ENCODE peak calls at places on chromosomes 2 and 18, in ten cellular contexts. P is CD8-positive, alpha-beta T cell; S is IMR-90; A is lower lobe of right lung; N is heart right ventricle; E is kidney; B is effector memory CD4-positive, alpha-beta T cell; H is hepatocyte; L is uterus; M is adrenal gland. J is an unnamed sample.

GRCh38 chr2:195319112-195319460 is 337.9 kb upstream of the SLC39A10 start:
- DNase-seq in P (no peak), S (peak; percentile 75), A (no peak), N (no peak), E (no peak), B (no peak), H (peak; percentile 26), L (no peak), M (no peak), J (peak; percentile 26)

GRCh38 chr2:109435866-109436634 is 177.7 kb downstream of the SEPTIN10 start:
- DNase-seq in P (no peak), S (peak; percentile 43), A (peak; percentile 39), N (peak; percentile 67), E (no peak), B (no peak), H (no peak), L (peak; percentile 30), M (peak; percentile 88), J (no peak)

GRCh38 chr2:75603477-75603876 is 42.7 kb upstream of the EVA1A start:
- DNase-seq in P (no peak), S (no peak), A (no peak), N (no peak), E (no peak), B (no peak), H (no peak), L (no peak), M (no peak), J (no peak)

GRCh38 chr2:105841551-105841950 is 96.8 kb downstream of the NCK2 start:
- DNase-seq in P (no peak), S (no peak), A (no peak), N (no peak), E (no peak), B (no peak), H (no peak), L (no peak), M (no peak), J (no peak)

GRCh38 chr18:79413025-79413424 is 17.3 kb downstream of the NFATC1 start:
- DNase-seq in P (no peak), S (no peak), A (no peak), N (no peak), E (peak; percentile 44), B (no peak), H (no peak), L (no peak), M (peak; percentile 64), J (no peak)

GRCh38 chr2:157292853-157293252 is 32.8 kb downstream of the ERMN start:
- DNase-seq in P (no peak), S (no peak), A (no peak), N (no peak), E (no peak), B (no peak), H (no peak), L (no peak), M (no peak), J (no peak)

GRCh38 chr2:69960821-69961220 is 610 bp downstream of the ASPRV1 start:
- DNase-seq in P (no peak), S (no peak), A (no peak), N (no peak), E (no peak), B (no peak), H (no peak), L (no peak), M (no peak), J (no peak)

GRCh38 chr2:84970956-84971798 is at the start of gene KCMF1:
- DNase-seq in P (peak; percentile 26), S (peak; percentile 74), A (peak; percentile 83), N (peak; percentile 85), E (peak; percentile 95), B (peak; percentile 61), H (peak; percentile 91), L (peak; percentile 70), M (peak; percentile 89), J (peak; percentile 73)

GRCh38 chr2:101983486-101983885 is 8.3 kb upstream of the IL1R2 start:
- DNase-seq in P (no peak), S (no peak), A (no peak), N (no peak), E (no peak), B (no peak), H (no peak), L (no peak), M (no peak), J (no peak)

GRCh38 chr2:103005386-103005785 is 243.6 kb downstream of the TMEM182 start:
- DNase-seq in P (no peak), S (no peak), A (no peak), N (no peak), E (no peak), B (no peak), H (no peak), L (no peak), M (no peak), J (no peak)

GRCh38 chr2:176682278-176682677 is 413.0 kb downstream of the MTX2 start:
- DNase-seq in P (no peak), S (no peak), A (no peak), N (no peak), E (no peak), B (no peak), H (peak; percentile 15), L (no peak), M (no peak), J (no peak)

GRCh38 chr2:200319587-200320337 is 13.3 kb downstream of the SPATS2L start:
- DNase-seq in P (no peak), S (peak; percentile 83), A (no peak), N (no peak), E (no peak), B (no peak), H (peak; percentile 35), L (no peak), M (no peak), J (no peak)

GRCh38 chr2:200862532-200863000 is 1.9 kb downstream of the CLK1 start:
- DNase-seq in P (no peak), S (peak; percentile 88), A (no peak), N (no peak), E (no peak), B (peak; percentile 40), H (peak; percentile 68), L (no peak), M (peak; percentile 74), J (peak; percentile 39)

GRCh38 chr2:105376789-105377231 is 22.0 kb downstream of the FHL2 start:
- DNase-seq in P (no peak), S (peak; percentile 92), A (no peak), N (no peak), E (no peak), B (no peak), H (no peak), L (no peak), M (no peak), J (no peak)

GRCh38 chr2:200373973-200374416 is 67.5 kb downstream of the SPATS2L start:
- DNase-seq in P (no peak), S (no peak), A (no peak), N (no peak), E (no peak), B (no peak), H (peak; percentile 56), L (no peak), M (no peak), J (no peak)

GRCh38 chr2:73823916-73824523 is 4.7 kb upstream of the STAMBP start:
- DNase-seq in P (no peak), S (peak; percentile 91), A (no peak), N (peak; percentile 71), E (no peak), B (no peak), H (peak; percentile 87), L (no peak), M (peak; percentile 49), J (peak; percentile 81)

GRCh38 chr2:112836695-112837117 is at the start of gene IL1B:
- DNase-seq in P (no peak), S (peak; percentile 81), A (no peak), N (no peak), E (no peak), B (no peak), H (peak; percentile 40), L (no peak), M (no peak), J (no peak)

DNA sequence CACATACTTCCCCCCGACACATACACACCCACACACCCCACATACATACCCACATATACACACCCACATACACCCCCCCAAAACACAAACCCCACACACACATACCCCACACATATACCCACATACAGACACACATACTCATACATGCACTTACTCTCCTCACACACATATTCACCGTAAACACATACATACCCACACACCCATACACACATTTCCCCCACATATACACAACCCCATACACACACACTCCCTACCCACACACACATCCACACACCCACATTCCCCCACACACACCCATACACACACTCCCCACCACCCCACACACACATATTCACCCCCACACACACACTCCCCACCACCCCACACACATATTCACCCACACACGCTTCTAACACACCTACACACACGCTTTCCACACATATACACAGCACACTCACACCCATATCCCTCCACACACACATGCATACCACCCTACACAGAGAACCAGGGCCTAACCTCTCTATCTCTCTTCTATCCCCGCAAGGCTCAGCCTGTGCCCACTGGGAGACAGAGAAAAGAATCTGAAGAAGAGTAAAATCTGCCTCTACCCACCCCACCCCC is 182.4 kb upstream of the ETAA1 start:
- DNase-seq in P (no peak), S (no peak), A (no peak), N (no peak), E (no peak), B (no peak), H (no peak), L (no peak), M (no peak), J (no peak)
- H3K27ac ChIP-seq in P (no peak overlapping the region), S (peak overlapping the region; percentile 54), A (no peak overlapping the region), N (no peak overlapping the region), E (no peak overlapping the region), B (no peak overlapping the region), H (peak overlapping the region; percentile 58), L (no peak overlapping the region), M (no peak overlapping the region), J (peak overlapping the region; percentile 83)

GRCh38 chr18:54338230-54338629 is 19.4 kb downstream of the STARD6 start:
- DNase-seq in P (no peak), S (no peak), A (no peak), N (no peak), E (no peak), B (no peak), H (no peak), L (no peak), M (no peak), J (no peak)
- H3K27ac ChIP-seq in P (no peak overlapping the region), S (no peak overlapping the region), A (no peak overlapping the region), N (no peak overlapping the region), E (no peak overlapping the region), B (no peak overlapping the region), H (no peak overlapping the region), L (no peak overlapping the region), M (no peak overlapping the region), J (no peak overlapping the region)

GRCh38 chr2:143078106-143078505 is 51.1 kb upstream of the ARHGAP15 start:
- DNase-seq in P (no peak), S (no peak), A (no peak), N (no peak), E (no peak), B (no peak), H (no peak), L (no peak), M (no peak), J (no peak)
- H3K27ac ChIP-seq in P (no peak overlapping the region), S (no peak overlapping the region), A (no peak overlapping the region), N (no peak overlapping the region), E (no peak overlapping the region), B (no peak overlapping the region), H (no peak overlapping the region), L (no peak overlapping the region), M (no peak overlapping the region), J (no peak overlapping the region)

DNA sequence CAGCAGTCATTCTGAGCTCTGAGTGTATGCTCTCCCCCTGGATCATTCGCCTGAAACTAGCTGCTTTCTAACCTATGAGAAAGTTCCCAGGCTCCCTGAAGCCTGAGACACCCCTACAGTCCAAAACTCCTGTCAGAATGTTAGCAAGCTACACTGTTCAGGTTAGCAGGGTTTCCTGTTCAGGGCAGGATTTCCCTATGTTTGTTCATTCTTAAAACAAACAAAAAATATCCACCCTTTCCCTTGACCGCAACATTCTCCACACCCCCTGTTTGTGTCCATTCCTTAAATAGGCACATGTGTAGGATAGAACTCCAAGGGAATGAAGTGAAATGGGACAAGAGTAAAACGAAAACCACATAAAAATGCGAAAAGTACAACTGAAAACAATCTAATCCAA is 83.1 kb downstream of the KLF7 start:
- DNase-seq in P (no peak), S (no peak), A (no peak), N (no peak), E (no peak), B (no peak), H (no peak), L (no peak), M (no peak), J (no peak)
- H3K27ac ChIP-seq in P (no peak overlapping the region), S (no peak overlapping the region), A (peak overlapping the region; percentile 22), N (peak overlapping the region; percentile 63), E (no peak overlapping the region), B (no peak overlapping the region), H (no peak overlapping the region), L (no peak overlapping the region), M (no peak overlapping the region), J (peak overlapping the region; percentile 14)

J was measured in GM23338.